ENCODE peak calls at places on chromosomes 7 and 10, in five cellular contexts. M, R, G, J and E are unnamed samples.

GRCh38 chr10:97378933-97379921 is 21.9 kb downstream of the RRP12 start:
- DNase-seq in M (no peak), R (no peak), G (no peak), J (no peak), E (no peak)

GRCh38 chr10:119153661-119154060 is 11.9 kb downstream of the SFXN4 start:
- DNase-seq in M (no peak), R (no peak), G (no peak), J (no peak), E (no peak)

GRCh38 chr10:101006593-101007098 is 7.0 kb downstream of the LZTS2 start:
- DNase-seq in M (no peak), R (peak), G (no peak), J (no peak), E (no peak)

GRCh38 chr7:148912758-148913541 is 28.9 kb upstream of the EZH2 start:
- DNase-seq in M (no peak), R (peak), G (no peak), J (no peak), E (no peak)

GRCh38 chr7:380724-381210 is 90.8 kb downstream of the FOXL3 start:
- DNase-seq in M (no peak), R (no peak), G (no peak), J (no peak), E (no peak)

GRCh38 chr7:150955519-150956394 is 22.4 kb downstream of the KCNH2 start:
- DNase-seq in M (peak), R (peak), G (no peak), J (no peak), E (no peak)

GRCh38 chr10:113333313-113333712 is 219.5 kb upstream of the HABP2 start:
- DNase-seq in M (no peak), R (no peak), G (no peak), J (no peak), E (no peak)

GRCh38 chr7:9204571-9204970 is 771.2 kb downstream of the NXPH1 start:
- DNase-seq in M (no peak), R (no peak), G (no peak), J (no peak), E (no peak)

GRCh38 chr7:150327308-150327707 is 4.0 kb upstream of the ACTR3C start:
- DNase-seq in M (no peak), R (no peak), G (no peak), J (no peak), E (no peak)

GRCh38 chr7:55130079-55130476 is 111.3 kb downstream of the EGFR start:
- DNase-seq in M (no peak), R (no peak), G (no peak), J (no peak), E (no peak)

GRCh38 chr7:55593515-55594318 is 21.4 kb upstream of the VOPP1 start:
- DNase-seq in M (peak), R (peak), G (no peak), J (peak), E (peak)

GRCh38 chr7:57425239-57425944 is 24.6 kb upstream of the ZNF716 start:
- DNase-seq in M (no peak), R (no peak), G (no peak), J (no peak), E (no peak)

GRCh38 chr10:129963831-129964501 is at the start of gene EBF3:
- DNase-seq in M (peak), R (peak), G (no peak), J (no peak), E (no peak)

GRCh38 chr10:60732240-60733188 is 45.8 kb upstream of the CDK1 start:
- DNase-seq in M (no peak), R (peak), G (no peak), J (peak), E (peak)

GRCh38 chr7:103348452-103348851 is 1.0 kb downstream of the PSMC2 start:
- DNase-seq in M (no peak), R (no peak), G (no peak), J (no peak), E (no peak)

GRCh38 chr10:100355069-100355468 is 8.0 kb downstream of the SCD start:
- DNase-seq in M (no peak), R (no peak), G (no peak), J (no peak), E (no peak)

GRCh38 chr10:15419279-15419874 is 48.3 kb upstream of the FAM171A1 start:
- DNase-seq in M (no peak), R (peak), G (no peak), J (no peak), E (no peak)

GRCh38 chr7:47211467-47212121 is 370.3 kb downstream of the TNS3 start:
- DNase-seq in M (no peak), R (no peak), G (no peak), J (no peak), E (no peak)

GRCh38 chr7:132760241-132760616 is 184.0 kb upstream of the PLXNA4 start:
- DNase-seq in M (no peak), R (no peak), G (no peak), J (no peak), E (no peak)

GRCh38 chr10:43322769-43323168 is 48.7 kb upstream of the FXYD4 start:
- DNase-seq in M (peak), R (peak), G (no peak), J (peak), E (peak)

GRCh38 chr10:26445411-26446031 is 7.4 kb downstream of the APBB1IP start:
- DNase-seq in M (no peak), R (peak), G (peak), J (no peak), E (no peak)

GRCh38 chr10:26449726-26450125 is 11.6 kb downstream of the APBB1IP start:
- DNase-seq in M (no peak), R (no peak), G (no peak), J (no peak), E (no peak)

GRCh38 chr10:26448706-26449435 is 10.7 kb downstream of the APBB1IP start:
- DNase-seq in M (no peak), R (no peak), G (no peak), J (no peak), E (peak)

GRCh38 chr10:26446258-26446657 is 8.1 kb downstream of the APBB1IP start:
- DNase-seq in M (no peak), R (no peak), G (no peak), J (no peak), E (no peak)

DNA sequence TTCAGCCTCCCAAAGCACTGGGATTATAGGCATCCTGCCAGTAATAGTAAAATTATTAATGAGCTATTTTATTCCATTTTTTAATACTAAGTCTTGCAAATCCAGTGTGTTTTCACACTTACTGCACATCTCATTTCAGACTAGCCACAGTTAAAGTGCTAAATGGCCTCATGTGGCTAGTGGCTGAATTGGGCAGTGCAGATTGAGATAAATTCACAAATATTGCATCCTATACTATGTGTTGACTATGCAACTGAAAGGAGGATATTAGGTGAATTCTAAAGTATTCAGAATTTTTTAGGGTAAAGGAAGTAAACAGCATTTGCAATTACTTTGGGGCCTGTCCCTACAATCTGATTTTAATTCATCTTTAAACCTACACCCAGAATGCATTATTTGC is 10.2 kb downstream of the APBB1IP start:
- DNase-seq in M (no peak), R (no peak), G (no peak), J (no peak), E (no peak)
- TF ChIP-seq CTCF in M (peak), R (no peak), G (no peak), J (no peak), E (no peak)

GRCh38 chr7:63113713-63114285 is 884.9 kb upstream of the ZNF722 start:
- DNase-seq in M (no peak), R (no peak), G (no peak), J (no peak), E (no peak)

GRCh38 chr7:63114371-63114985 is 884.2 kb upstream of the ZNF722 start:
- DNase-seq in M (no peak), R (no peak), G (no peak), J (no peak), E (no peak)

GRCh38 chr7:63112764-63113712 is 885.6 kb upstream of the ZNF722 start:
- DNase-seq in M (no peak), R (no peak), G (no peak), J (no peak), E (no peak)
- TF ChIP-seq CTCF in M (no peak), R (no peak), G (no peak), J (no peak), E (no peak)

DNA sequence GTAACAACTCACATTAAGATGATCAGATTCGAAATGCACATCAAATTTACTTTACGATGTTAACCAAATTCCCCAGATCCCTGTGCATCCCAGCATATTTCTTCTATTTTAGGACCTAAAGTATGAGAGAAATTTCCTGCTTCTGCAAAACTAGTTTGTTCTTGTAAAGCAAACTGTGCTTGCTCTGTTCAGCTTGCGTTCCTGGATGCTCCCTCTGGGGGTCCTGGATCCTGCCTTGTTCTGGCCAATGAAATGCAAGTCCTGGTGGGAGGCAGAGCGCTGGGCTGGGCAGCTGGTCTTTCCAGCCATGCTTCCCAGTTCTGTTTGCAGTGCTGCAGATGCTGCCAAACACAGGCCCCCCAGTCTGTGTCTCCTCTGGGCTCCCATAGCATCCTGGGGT is 39.6 kb downstream of the PLAU start:
- DNase-seq in M (no peak), R (no peak), G (no peak), J (no peak), E (no peak)
- TF ChIP-seq CTCF in M (no peak), R (no peak), G (no peak), J (no peak), E (no peak)

DNA sequence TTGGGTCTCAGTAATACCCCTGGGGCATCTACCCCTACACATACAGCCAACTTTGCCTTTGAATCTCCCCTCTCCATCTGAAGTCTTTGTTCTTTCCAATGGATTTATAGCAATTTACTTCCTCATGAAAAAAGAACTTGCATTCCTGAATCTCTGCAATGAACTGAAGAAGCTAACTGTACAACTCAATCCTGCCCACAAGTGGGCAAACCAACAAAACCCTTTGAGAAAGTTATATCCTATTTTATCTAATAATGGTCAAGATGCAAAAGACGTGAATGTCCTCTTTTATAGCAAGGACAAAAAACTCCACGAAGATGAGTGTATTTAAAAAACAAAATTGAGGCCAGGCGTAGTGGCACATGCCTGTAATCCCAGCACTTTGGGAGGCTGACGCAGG is 991.3 kb downstream of the LRMDA start:
- DNase-seq in M (no peak), R (peak), G (no peak), J (no peak), E (no peak)
- TF ChIP-seq CTCF in M (no peak), R (peak), G (peak), J (no peak), E (no peak)

GRCh38 chr7:135602304-135602703 is 44.6 kb downstream of the NUP205 start:
- DNase-seq in M (no peak), R (no peak), G (peak), J (no peak), E (no peak)

GRCh38 chr7:135599471-135599870 is 41.8 kb downstream of the NUP205 start:
- DNase-seq in M (no peak), R (no peak), G (no peak), J (no peak), E (no peak)

GRCh38 chr7:135597926-135598305 is 40.2 kb downstream of the NUP205 start:
- DNase-seq in M (no peak), R (peak), G (no peak), J (no peak), E (no peak)

GRCh38 chr7:135601182-135601581 is 43.5 kb downstream of the NUP205 start:
- DNase-seq in M (no peak), R (peak), G (peak), J (no peak), E (no peak)

DNA sequence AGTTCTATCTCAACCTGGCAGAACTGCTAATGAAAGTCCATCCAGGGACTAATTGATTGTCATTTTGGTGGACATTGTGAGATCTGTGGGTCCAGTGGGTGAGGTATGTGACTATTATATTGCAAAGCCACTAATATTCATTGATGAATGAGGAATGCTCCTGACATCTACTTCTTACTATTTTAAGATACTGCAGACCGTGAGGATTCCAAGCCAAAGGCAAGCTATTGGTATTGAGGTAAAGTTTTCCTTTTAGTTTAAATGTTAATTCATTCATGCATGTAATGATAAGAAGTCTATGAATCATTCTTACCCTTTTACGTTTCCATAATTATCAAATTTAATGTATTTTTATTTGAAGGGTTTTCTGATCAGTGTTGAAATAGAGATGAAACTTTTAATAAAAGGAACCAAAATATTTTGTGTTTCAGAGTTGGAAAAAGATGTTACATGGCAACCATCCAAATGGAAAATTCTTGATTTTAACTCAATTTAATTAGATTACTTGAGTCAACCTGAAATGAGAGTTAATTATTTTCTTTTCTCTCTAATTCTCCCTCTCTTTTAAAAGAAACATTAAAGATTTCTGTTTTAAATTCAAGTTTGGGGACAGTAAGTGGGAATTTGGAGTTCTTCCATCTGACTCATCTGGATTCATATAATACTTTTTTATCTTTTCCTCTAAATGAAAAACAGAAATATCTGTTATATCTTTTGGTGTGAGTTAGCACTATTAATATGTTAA is 39.6 kb downstream of the NUP205 start:
- DNase-seq in M (no peak), R (peak), G (no peak), J (no peak), E (no peak)
- TF ChIP-seq CTCF in M (no peak), R (no peak), G (no peak), J (no peak), E (no peak)

GRCh38 chr7:110397927-110398660 is 692.8 kb upstream of the LRRN3 start:
- DNase-seq in M (no peak), R (no peak), G (no peak), J (no peak), E (no peak)
- TF ChIP-seq CTCF in M (no peak), R (no peak), G (no peak), J (no peak), E (no peak)

DNA sequence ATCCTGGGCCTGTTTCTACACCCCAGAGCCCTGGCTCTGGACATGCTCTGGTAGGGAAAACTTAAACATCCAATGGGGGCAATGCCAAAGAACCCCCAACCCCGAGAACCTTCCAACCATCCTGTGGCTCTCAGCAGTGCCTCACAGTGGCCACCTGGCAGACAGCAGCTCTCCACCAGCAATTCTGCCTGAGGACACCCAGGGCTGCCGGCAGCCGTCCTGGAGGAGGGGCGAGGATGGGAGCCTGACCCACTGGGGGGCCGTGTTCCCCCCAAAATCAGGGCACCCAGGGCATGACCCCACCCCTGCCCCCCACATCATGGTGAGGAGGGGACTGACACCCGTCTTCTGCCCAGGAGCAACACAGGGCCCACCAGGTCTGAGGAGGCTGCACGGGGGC is 32.7 kb downstream of the DPYSL4 start:
- DNase-seq in M (no peak), R (no peak), G (no peak), J (no peak), E (no peak)
- TF ChIP-seq CTCF in M (peak), R (no peak), G (peak), J (no peak), E (no peak)

GRCh38 chr7:101557978-101558741 is 70.9 kb downstream of the MYL10 start:
- DNase-seq in M (no peak), R (no peak), G (no peak), J (no peak), E (peak)

GRCh38 chr7:101557421-101557820 is 71.7 kb downstream of the MYL10 start:
- DNase-seq in M (no peak), R (no peak), G (no peak), J (no peak), E (peak)

GRCh38 chr7:101560856-101561255 is 68.2 kb downstream of the MYL10 start:
- DNase-seq in M (no peak), R (no peak), G (no peak), J (no peak), E (peak)

GRCh38 chr7:101559586-101559985 is 69.5 kb downstream of the MYL10 start:
- DNase-seq in M (no peak), R (no peak), G (no peak), J (no peak), E (peak)

GRCh38 chr7:101558742-101559325 is 70.3 kb downstream of the MYL10 start:
- DNase-seq in M (no peak), R (no peak), G (no peak), J (no peak), E (peak)
- TF ChIP-seq CTCF in M (no peak), R (no peak), G (peak), J (no peak), E (no peak)